ENCODE peak calls at places on chromosomes 6 and 20, in eight cellular contexts. One of them, this sample, is unnamed.

GRCh38 chr6:101662111-101662897 is 268.8 kb downstream of the GRIK2 start:
- DNase-seq in H1: no peak
- DNase-seq in breast epithelium: no peak
- DNase-seq in transverse colon: no peak
- DNase-seq in GM12878: no peak
- DNase-seq in SK-N-SH: no peak
- DNase-seq in HCT116: no peak
- DNase-seq in stomach: no peak
- DNase-seq in this sample: no peak

GRCh38 chr6:24899647-24900325 is 36.0 kb downstream of the RIPOR2 start:
- DNase-seq in H1: no peak
- DNase-seq in breast epithelium: no peak
- DNase-seq in transverse colon: no peak
- DNase-seq in GM12878: no peak
- DNase-seq in SK-N-SH: no peak
- DNase-seq in HCT116: no peak
- DNase-seq in stomach: no peak
- DNase-seq in this sample: no peak

GRCh38 chr6:56842602-56843475 is 112.1 kb upstream of the BEND6 start:
- DNase-seq in H1: no peak
- DNase-seq in breast epithelium: no peak
- DNase-seq in transverse colon: peak; percentile 37
- DNase-seq in GM12878: no peak
- DNase-seq in SK-N-SH: peak; percentile 36
- DNase-seq in HCT116: no peak
- DNase-seq in stomach: no peak
- DNase-seq in this sample: no peak

GRCh38 chr6:93684339-93684738 is 265.0 kb upstream of the EPHA7 start:
- DNase-seq in H1: no peak
- DNase-seq in breast epithelium: no peak
- DNase-seq in transverse colon: peak; percentile 26
- DNase-seq in GM12878: no peak
- DNase-seq in SK-N-SH: no peak
- DNase-seq in HCT116: no peak
- DNase-seq in stomach: peak; percentile 48
- DNase-seq in this sample: no peak

GRCh38 chr20:12394786-12395185 is 477.1 kb downstream of the BTBD3 start:
- DNase-seq in H1: no peak
- DNase-seq in breast epithelium: no peak
- DNase-seq in transverse colon: no peak
- DNase-seq in GM12878: no peak
- DNase-seq in SK-N-SH: no peak
- DNase-seq in HCT116: no peak
- DNase-seq in stomach: no peak
- DNase-seq in this sample: no peak

GRCh38 chr20:62889871-62890270 is 28.2 kb upstream of the TCFL5 start:
- DNase-seq in H1: no peak
- DNase-seq in breast epithelium: no peak
- DNase-seq in transverse colon: no peak
- DNase-seq in GM12878: no peak
- DNase-seq in SK-N-SH: no peak
- DNase-seq in HCT116: no peak
- DNase-seq in stomach: no peak
- DNase-seq in this sample: no peak

GRCh38 chr6:3786131-3786530 is 34.6 kb upstream of the PXDC1 start:
- DNase-seq in H1: no peak
- DNase-seq in breast epithelium: no peak
- DNase-seq in transverse colon: no peak
- DNase-seq in GM12878: no peak
- DNase-seq in SK-N-SH: no peak
- DNase-seq in HCT116: no peak
- DNase-seq in stomach: no peak
- DNase-seq in this sample: no peak

GRCh38 chr20:199996-200395 is 10.5 kb upstream of the DEFB128 start:
- DNase-seq in H1: no peak
- DNase-seq in breast epithelium: no peak
- DNase-seq in transverse colon: no peak
- DNase-seq in GM12878: no peak
- DNase-seq in SK-N-SH: no peak
- DNase-seq in HCT116: no peak
- DNase-seq in stomach: no peak
- DNase-seq in this sample: no peak

GRCh38 chr6:80610821-80611220 is 504.4 kb downstream of the BCKDHB start:
- DNase-seq in H1: no peak
- DNase-seq in breast epithelium: no peak
- DNase-seq in transverse colon: no peak
- DNase-seq in GM12878: no peak
- DNase-seq in SK-N-SH: no peak
- DNase-seq in HCT116: no peak
- DNase-seq in stomach: no peak
- DNase-seq in this sample: no peak

GRCh38 chr6:13470240-13471140 is 16.9 kb downstream of the GFOD1 start:
- DNase-seq in H1: no peak
- DNase-seq in breast epithelium: peak; percentile 27
- DNase-seq in transverse colon: no peak
- DNase-seq in GM12878: no peak
- DNase-seq in SK-N-SH: peak; percentile 38
- DNase-seq in HCT116: no peak
- DNase-seq in stomach: no peak
- DNase-seq in this sample: no peak

GRCh38 chr20:41167118-41167470 is 29.8 kb downstream of the PLCG1 start:
- DNase-seq in H1: no peak
- DNase-seq in breast epithelium: peak; percentile 42
- DNase-seq in transverse colon: peak; percentile 5
- DNase-seq in GM12878: no peak
- DNase-seq in SK-N-SH: no peak
- DNase-seq in HCT116: no peak
- DNase-seq in stomach: no peak
- DNase-seq in this sample: no peak

GRCh38 chr20:40913224-40913821 is 115.3 kb upstream of the TOP1 start:
- DNase-seq in H1: no peak
- DNase-seq in breast epithelium: no peak
- DNase-seq in transverse colon: no peak
- DNase-seq in GM12878: no peak
- DNase-seq in SK-N-SH: no peak
- DNase-seq in HCT116: no peak
- DNase-seq in stomach: no peak
- DNase-seq in this sample: no peak

GRCh38 chr6:144377586-144377985 is 92.5 kb downstream of the UTRN start:
- DNase-seq in H1: no peak
- DNase-seq in breast epithelium: no peak
- DNase-seq in transverse colon: no peak
- DNase-seq in GM12878: no peak
- DNase-seq in SK-N-SH: no peak
- DNase-seq in HCT116: no peak
- DNase-seq in stomach: no peak
- DNase-seq in this sample: no peak

GRCh38 chr6:3088446-3088845 is 20.2 kb downstream of the RIPK1 start:
- DNase-seq in H1: no peak
- DNase-seq in breast epithelium: no peak
- DNase-seq in transverse colon: no peak
- DNase-seq in GM12878: no peak
- DNase-seq in SK-N-SH: no peak
- DNase-seq in HCT116: no peak
- DNase-seq in stomach: no peak
- DNase-seq in this sample: no peak

GRCh38 chr6:152170702-152171667 is 363.5 kb downstream of the ESR1 start:
- DNase-seq in H1: no peak
- DNase-seq in breast epithelium: no peak
- DNase-seq in transverse colon: no peak
- DNase-seq in GM12878: peak; percentile 89
- DNase-seq in SK-N-SH: no peak
- DNase-seq in HCT116: no peak
- DNase-seq in stomach: peak; percentile 31
- DNase-seq in this sample: no peak

GRCh38 chr20:32780749-32781402 is 18.7 kb downstream of the DNMT3B start:
- DNase-seq in H1: no peak
- DNase-seq in breast epithelium: no peak
- DNase-seq in transverse colon: no peak
- DNase-seq in GM12878: no peak
- DNase-seq in SK-N-SH: no peak
- DNase-seq in HCT116: no peak
- DNase-seq in stomach: no peak
- DNase-seq in this sample: no peak

GRCh38 chr6:32941412-32941784 is 570 bp upstream of the HLA-DMB start:
- DNase-seq in H1: no peak
- DNase-seq in breast epithelium: no peak
- DNase-seq in transverse colon: peak; percentile 32
- DNase-seq in GM12878: peak; percentile 95
- DNase-seq in SK-N-SH: no peak
- DNase-seq in HCT116: no peak
- DNase-seq in stomach: no peak
- DNase-seq in this sample: no peak

GRCh38 chr6:142819603-142820335 is 125.2 kb downstream of the HIVEP2 start:
- DNase-seq in H1: no peak
- DNase-seq in breast epithelium: no peak
- DNase-seq in transverse colon: no peak
- DNase-seq in GM12878: peak; percentile 90
- DNase-seq in SK-N-SH: no peak
- DNase-seq in HCT116: no peak
- DNase-seq in stomach: no peak
- DNase-seq in this sample: no peak

GRCh38 chr6:14513726-14514125 is 396.2 kb downstream of the CD83 start:
- DNase-seq in H1: no peak
- DNase-seq in breast epithelium: no peak
- DNase-seq in transverse colon: no peak
- DNase-seq in GM12878: no peak
- DNase-seq in SK-N-SH: no peak
- DNase-seq in HCT116: no peak
- DNase-seq in stomach: no peak
- DNase-seq in this sample: no peak

GRCh38 chr6:128599036-128599435 is 78.6 kb upstream of the PTPRK start:
- DNase-seq in H1: no peak
- DNase-seq in breast epithelium: no peak
- DNase-seq in transverse colon: no peak
- DNase-seq in GM12878: no peak
- DNase-seq in SK-N-SH: no peak
- DNase-seq in HCT116: no peak
- DNase-seq in stomach: no peak
- DNase-seq in this sample: no peak

GRCh38 chr20:53364617-53365016 is 229.0 kb downstream of the ZNF217 start:
- DNase-seq in H1: no peak
- DNase-seq in breast epithelium: no peak
- DNase-seq in transverse colon: no peak
- DNase-seq in GM12878: no peak
- DNase-seq in SK-N-SH: no peak
- DNase-seq in HCT116: no peak
- DNase-seq in stomach: no peak
- DNase-seq in this sample: no peak

DNA sequence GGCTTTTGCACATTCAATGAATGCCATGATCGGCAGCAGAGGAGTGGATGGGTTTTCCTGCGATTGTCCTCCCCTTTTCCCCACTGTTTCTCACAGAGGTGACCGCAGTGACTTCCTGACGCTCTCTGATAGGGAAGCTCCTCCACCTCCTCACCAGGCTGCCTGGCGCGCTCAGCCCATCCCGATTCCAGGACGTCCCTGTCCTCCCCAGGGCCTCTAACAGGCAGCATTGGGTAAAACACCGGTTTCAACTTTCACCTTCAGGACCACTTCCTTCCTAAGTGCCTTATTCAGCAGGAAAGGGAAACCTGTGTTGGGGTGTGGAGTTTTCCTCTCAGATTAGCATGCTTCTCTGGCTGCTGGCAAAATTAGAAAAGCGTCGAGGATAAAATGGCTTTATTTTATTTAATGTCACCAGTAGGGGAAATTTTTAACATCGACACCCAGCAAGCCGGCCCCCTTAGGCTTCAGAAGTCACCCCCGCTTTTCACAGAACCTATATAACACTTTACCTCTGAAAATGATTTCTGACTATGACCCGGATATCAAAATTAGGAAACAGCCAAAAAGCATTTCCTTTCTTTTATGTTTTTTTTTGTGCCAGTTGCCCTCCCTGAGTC is 570.4 kb upstream of the GJE1 start:
- DNase-seq in H1: no peak
- DNase-seq in breast epithelium: no peak
- DNase-seq in transverse colon: peak; percentile 9
- DNase-seq in GM12878: no peak
- DNase-seq in SK-N-SH: peak; percentile 2
- DNase-seq in HCT116: no peak
- DNase-seq in stomach: no peak
- DNase-seq in this sample: no peak
- H3K36me3 ChIP-seq in H1: no peaks in the 10 kb centered on the region
- H3K36me3 ChIP-seq in breast epithelium: no peaks in the 10 kb centered on the region
- H3K36me3 ChIP-seq in transverse colon: no peaks in the 10 kb centered on the region
- H3K36me3 ChIP-seq in GM12878: no peaks in the 10 kb centered on the region
- H3K36me3 ChIP-seq in SK-N-SH: no peaks in the 10 kb centered on the region
- H3K36me3 ChIP-seq in HCT116: no peaks in the 10 kb centered on the region
- H3K36me3 ChIP-seq in stomach: no peaks in the 10 kb centered on the region
- H3K36me3 ChIP-seq in this sample: no peaks in the 10 kb centered on the region

GRCh38 chr6:166244353-166245045 is 63.7 kb downstream of the PRR18 start:
- DNase-seq in H1: no peak
- DNase-seq in breast epithelium: no peak
- DNase-seq in transverse colon: peak; percentile 9
- DNase-seq in GM12878: peak; percentile 54
- DNase-seq in SK-N-SH: no peak
- DNase-seq in HCT116: no peak
- DNase-seq in stomach: no peak
- DNase-seq in this sample: no peak
- H3K4me3 ChIP-seq in H1: no peak overlapping the region
- H3K4me3 ChIP-seq in breast epithelium: no peak overlapping the region
- H3K4me3 ChIP-seq in transverse colon: no peak overlapping the region
- H3K4me3 ChIP-seq in GM12878: peak overlapping the region; percentile 22
- H3K4me3 ChIP-seq in SK-N-SH: peak overlapping the region; percentile 43
- H3K4me3 ChIP-seq in HCT116: no peak overlapping the region
- H3K4me3 ChIP-seq in stomach: no peak overlapping the region
- H3K4me3 ChIP-seq in this sample: no peak overlapping the region

DNA sequence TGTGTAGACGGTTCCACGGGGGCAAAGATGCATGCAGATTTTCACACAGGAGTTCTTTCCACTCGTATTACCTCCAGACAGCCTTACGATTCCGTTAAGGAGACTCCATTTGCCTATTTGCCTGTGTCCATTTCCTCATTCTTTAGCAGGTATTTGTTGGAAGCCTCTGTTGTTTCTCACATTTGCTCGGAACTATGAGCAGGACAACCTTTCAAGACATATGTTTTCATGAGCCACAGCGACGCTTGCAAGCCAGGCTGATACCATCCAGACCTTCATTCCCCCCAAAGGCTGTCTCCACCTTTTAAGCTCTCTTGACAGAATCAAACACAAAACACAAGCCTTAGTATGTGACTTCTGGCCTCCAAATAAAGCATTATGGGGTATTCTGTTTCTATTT is 57.6 kb upstream of the NEDD9 start:
- DNase-seq in H1: no peak
- DNase-seq in breast epithelium: no peak
- DNase-seq in transverse colon: no peak
- DNase-seq in GM12878: no peak
- DNase-seq in SK-N-SH: no peak
- DNase-seq in HCT116: no peak
- DNase-seq in stomach: no peak
- DNase-seq in this sample: no peak
- TF ChIP-seq POLR2AphosphoS5 in H1: no peak
- TF ChIP-seq POLR2AphosphoS5 in breast epithelium: no peak
- TF ChIP-seq POLR2AphosphoS5 in transverse colon: no peak
- TF ChIP-seq POLR2AphosphoS5 in GM12878: no peak
- TF ChIP-seq POLR2AphosphoS5 in SK-N-SH: no peak
- TF ChIP-seq POLR2AphosphoS5 in HCT116: no peak
- TF ChIP-seq POLR2AphosphoS5 in stomach: no peak
- TF ChIP-seq POLR2AphosphoS5 in this sample: no peak

GRCh38 chr20:46062151-46062550 is 27.6 kb downstream of the NCOA5 start:
- DNase-seq in H1: no peak
- DNase-seq in breast epithelium: no peak
- DNase-seq in transverse colon: no peak
- DNase-seq in GM12878: no peak
- DNase-seq in SK-N-SH: no peak
- DNase-seq in HCT116: no peak
- DNase-seq in stomach: no peak
- DNase-seq in this sample: no peak
- H3K36me3 ChIP-seq in H1: peaks cover 38% of the 10 kb centered on the region
- H3K36me3 ChIP-seq in breast epithelium: peaks cover 37% of the 10 kb centered on the region
- H3K36me3 ChIP-seq in transverse colon: peaks cover 61% of the 10 kb centered on the region
- H3K36me3 ChIP-seq in GM12878: peaks cover 12% of the 10 kb centered on the region
- H3K36me3 ChIP-seq in SK-N-SH: peaks cover 74% of the 10 kb centered on the region
- H3K36me3 ChIP-seq in HCT116: peaks cover 37% of the 10 kb centered on the region
- H3K36me3 ChIP-seq in stomach: peaks cover 76% of the 10 kb centered on the region
- H3K36me3 ChIP-seq in this sample: peaks cover 20% of the 10 kb centered on the region

This sample was measured in Panc1.